ENCODE peak calls at places on chromosomes 5 and 9, in seven cellular contexts. I is tibial artery, G is cardiac fibroblast, E is SK-N-SH, T is Peyer's patch, H is dorsolateral prefrontal cortex, V is ascending aorta. N is an unnamed sample.
A peak's percentile ranks its signal among the peaks of the same experiment; 100 is the strongest.

GRCh38 chr5:160064979-160065619 is 54.2 kb downstream of the PWWP2A start:
- DNase-seq in H (no peak), E (peak; percentile 23), T (peak; percentile 77), I (no peak), G (no peak), V (no peak), N (peak; percentile 97)

GRCh38 chr9:87181670-87182069 is 234.4 kb upstream of the GAS1 start:
- DNase-seq in E (no peak), T (no peak), V (no peak), H (no peak), G (no peak), I (no peak), N (no peak)

GRCh38 chr5:72244862-72245371 is 75.1 kb downstream of the MRPS27 start:
- DNase-seq in V (no peak), T (no peak), E (peak; percentile 43), G (peak; percentile 77), H (peak; percentile 55), I (no peak), N (peak; percentile 57)

GRCh38 chr9:116234091-116234490 is 80.5 kb downstream of the PAPPA start:
- DNase-seq in H (no peak), E (peak; percentile 2), T (no peak), I (no peak), V (no peak), G (peak; percentile 95), N (peak; percentile 78)

GRCh38 chr9:83675466-83675865 is 32.3 kb downstream of the UBQLN1 start:
- DNase-seq in H (no peak), E (no peak), I (no peak), T (no peak), G (no peak), V (no peak), N (no peak)

GRCh38 chr5:41414598-41414997 is 95.8 kb downstream of the PLCXD3 start:
- DNase-seq in G (peak; percentile 92), E (no peak), I (no peak), H (peak; percentile 18), T (peak; percentile 73), V (no peak), N (peak; percentile 92)

GRCh38 chr5:40834391-40834848 is 602 bp downstream of the RPL37 start:
- DNase-seq in G (peak; percentile 42), I (no peak), T (peak; percentile 53), E (no peak), V (no peak), H (no peak), N (peak; percentile 29)

GRCh38 chr9:87116492-87116891 is 169.2 kb upstream of the GAS1 start:
- DNase-seq in V (no peak), H (no peak), T (no peak), I (no peak), G (no peak), E (no peak), N (no peak)

GRCh38 chr5:99130081-99130480 is 201.3 kb upstream of the CHD1 start:
- DNase-seq in V (no peak), I (no peak), G (no peak), T (no peak), E (no peak), H (no peak), N (no peak)

GRCh38 chr5:126395627-126396026 is 27.6 kb upstream of the GRAMD2B start:
- DNase-seq in I (no peak), E (no peak), T (no peak), H (no peak), V (no peak), G (no peak), N (peak; percentile 20)

GRCh38 chr5:142360607-142361120 is 35.8 kb upstream of the SPRY4 start:
- DNase-seq in V (no peak), I (no peak), E (peak; percentile 52), T (peak; percentile 48), G (peak; percentile 57), H (no peak), N (peak; percentile 40)

GRCh38 chr9:134553061-134553891 is 88.3 kb upstream of the COL5A1 start:
- DNase-seq in I (peak; percentile 61), H (no peak), T (no peak), E (no peak), V (peak; percentile 5), G (no peak), N (no peak)
- H3K4me3 ChIP-seq in I (no peak overlapping the region), H (no peak overlapping the region), T (no peak overlapping the region), E (no peak overlapping the region), V (no peak overlapping the region), G (no peak overlapping the region), N (no peak overlapping the region)

GRCh38 chr5:112372543-112372942 is 46.5 kb downstream of the EPB41L4A start:
- DNase-seq in T (no peak), I (no peak), E (no peak), G (no peak), H (no peak), V (no peak), N (peak; percentile 52)
- TF ChIP-seq CTCF in T (no peak), I (no peak), E (no peak), G (no peak), H (no peak), V (no peak), N (peak; percentile 14)

GRCh38 chr9:113219186-113219936 is 1.7 kb downstream of the FKBP15 start:
- DNase-seq in V (no peak), I (no peak), E (no peak), G (no peak), T (no peak), H (no peak), N (no peak)
- H3K4me3 ChIP-seq in V (peak overlapping the region; percentile 99), I (peak overlapping the region; percentile 75), E (no peak overlapping the region), G (no peak overlapping the region), T (peak overlapping the region; percentile 66), H (peak overlapping the region; percentile 67), N (no peak overlapping the region)

GRCh38 chr5:132526290-132526973 is 16.9 kb downstream of the IL5 start:
- DNase-seq in H (no peak), T (peak; percentile 54), E (peak; percentile 70), G (peak; percentile 69), I (no peak), V (no peak), N (peak; percentile 54)
- TF ChIP-seq CTCF in H (peak; percentile 85), T (peak; percentile 84), E (peak; percentile 94), G (peak; percentile 74), I (peak; percentile 84), V (peak; percentile 79), N (peak; percentile 92)

DNA sequence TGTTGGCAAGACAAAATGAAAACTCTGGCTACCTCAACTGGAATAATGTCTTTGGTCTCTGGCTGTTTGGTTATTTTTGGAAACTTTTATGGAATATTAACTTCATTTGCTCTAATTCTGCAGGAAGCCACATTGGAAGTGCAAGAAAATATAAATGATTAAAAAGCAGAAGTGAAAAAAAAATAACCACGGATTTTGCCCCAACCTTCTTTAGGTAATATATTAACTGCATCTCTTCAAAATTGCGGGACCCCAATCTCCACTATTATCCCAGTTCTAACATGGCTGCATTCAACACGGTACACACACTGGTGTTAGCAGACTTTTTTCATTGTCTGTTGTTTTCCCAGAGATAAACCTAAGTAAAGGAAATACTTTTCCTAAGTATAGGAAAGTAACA is 23.0 kb downstream of the GLIS3 start:
- DNase-seq in E (no peak), H (no peak), T (no peak), I (no peak), V (no peak), G (no peak), N (no peak)
- H3K4me3 ChIP-seq in E (no peak overlapping the region), H (no peak overlapping the region), T (no peak overlapping the region), I (no peak overlapping the region), V (no peak overlapping the region), G (no peak overlapping the region), N (no peak overlapping the region)